ENCODE peak calls at places on chromosomes 6 and 20, in six cellular contexts. O is GM13976, F is KBM-7, N is Daoy, A is fibroblast of pulmonary artery, V is cardiac muscle cell. B is an unnamed sample.

GRCh38 chr6:116633685-116634084 is 17.4 kb downstream of the RSPH4A start:
- DNase-seq in O (no peak), F (peak), N (no peak), A (no peak), V (no peak), B (peak)

GRCh38 chr20:56967916-56968315 is 298.5 kb downstream of the BMP7 start:
- DNase-seq in O (no peak), F (no peak), N (no peak), A (no peak), V (no peak), B (no peak)

GRCh38 chr20:63979549-63980316 is at the start of gene SAMD10:
- DNase-seq in O (peak), F (peak), N (peak), A (no peak), V (peak), B (no peak)

GRCh38 chr6:153043719-153044118 is 41.2 kb upstream of the MTRF1L start:
- DNase-seq in O (no peak), F (no peak), N (no peak), A (no peak), V (no peak), B (peak)

GRCh38 chr6:125099211-125100017 is 54.2 kb upstream of the TPD52L1 start:
- DNase-seq in O (peak), F (peak), N (peak), A (peak), V (peak), B (peak)

GRCh38 chr6:39884696-39885095 is 49.6 kb downstream of the MOCS1 start:
- DNase-seq in O (no peak), F (no peak), N (peak), A (peak), V (peak), B (no peak)

GRCh38 chr6:108294787-108295625 is at the start of gene AFG1L:
- DNase-seq in O (peak), F (peak), N (peak), A (peak), V (peak), B (peak)

GRCh38 chr6:163415176-163415619 is 680 bp downstream of the QKI start:
- DNase-seq in O (peak), F (peak), N (peak), A (no peak), V (no peak), B (no peak)

GRCh38 chr6:129162605-129163004 is 279.7 kb downstream of the LAMA2 start:
- DNase-seq in O (no peak), F (no peak), N (no peak), A (peak), V (peak), B (no peak)

GRCh38 chr6:13427838-13428527 is 59.4 kb downstream of the GFOD1 start:
- DNase-seq in O (peak), F (peak), N (no peak), A (no peak), V (no peak), B (no peak)

GRCh38 chr6:166194885-166195860 is 27.5 kb upstream of the TBXT start:
- DNase-seq in O (no peak), F (peak), N (no peak), A (no peak), V (no peak), B (no peak)

GRCh38 chr6:41638801-41639555 is 710 bp downstream of the MDFI start:
- DNase-seq in O (no peak), F (peak), N (no peak), A (peak), V (peak), B (no peak)

GRCh38 chr6:116386581-116387299 is 16.0 kb downstream of the DSE start:
- DNase-seq in O (no peak), F (no peak), N (peak), A (peak), V (peak), B (no peak)

B was measured in NCI-H2029 treated with DMSO at 0.1 percent for 48 hours.